ENCODE peak calls at places on chromosome 15, in eight cellular contexts. One of them, this sample, is unnamed.

GRCh38 chr15:94367726-94368535 is 136.6 kb downstream of the MCTP2 start:
- DNase-seq in GM20000: no peak
- DNase-seq in neural crest cell: no peak
- DNase-seq in AG09319: no peak
- DNase-seq in AG10803: no peak
- DNase-seq in type B pancreatic cell: no peak
- DNase-seq in PC-9: no peak
- DNase-seq in cardiac fibroblast: no peak
- DNase-seq in this sample: no peak

GRCh38 chr15:101596633-101597032 is 55.5 kb downstream of the TM2D3 start:
- DNase-seq in GM20000: no peak
- DNase-seq in neural crest cell: no peak
- DNase-seq in AG09319: no peak
- DNase-seq in AG10803: no peak
- DNase-seq in type B pancreatic cell: no peak
- DNase-seq in PC-9: no peak
- DNase-seq in cardiac fibroblast: no peak
- DNase-seq in this sample: no peak

GRCh38 chr15:58291848-58292247 is 139.9 kb upstream of the LIPC start:
- DNase-seq in GM20000: no peak
- DNase-seq in neural crest cell: no peak
- DNase-seq in AG09319: no peak
- DNase-seq in AG10803: no peak
- DNase-seq in type B pancreatic cell: no peak
- DNase-seq in PC-9: no peak
- DNase-seq in cardiac fibroblast: no peak
- DNase-seq in this sample: no peak

GRCh38 chr15:61091229-61091628 is 137.9 kb downstream of the RORA start:
- DNase-seq in GM20000: no peak
- DNase-seq in neural crest cell: no peak
- DNase-seq in AG09319: no peak
- DNase-seq in AG10803: peak
- DNase-seq in type B pancreatic cell: no peak
- DNase-seq in PC-9: no peak
- DNase-seq in cardiac fibroblast: no peak
- DNase-seq in this sample: no peak

GRCh38 chr15:65655026-65655425 is 33.3 kb downstream of the SLC24A1 start:
- DNase-seq in GM20000: no peak
- DNase-seq in neural crest cell: no peak
- DNase-seq in AG09319: no peak
- DNase-seq in AG10803: peak
- DNase-seq in type B pancreatic cell: no peak
- DNase-seq in PC-9: no peak
- DNase-seq in cardiac fibroblast: peak
- DNase-seq in this sample: peak

GRCh38 chr15:79883579-79884203 is 13.1 kb downstream of the MTHFS start:
- DNase-seq in GM20000: no peak
- DNase-seq in neural crest cell: no peak
- DNase-seq in AG09319: no peak
- DNase-seq in AG10803: no peak
- DNase-seq in type B pancreatic cell: no peak
- DNase-seq in PC-9: no peak
- DNase-seq in cardiac fibroblast: no peak
- DNase-seq in this sample: no peak

GRCh38 chr15:43511012-43511885 is 6.2 kb upstream of the MAP1A start:
- DNase-seq in GM20000: peak
- DNase-seq in neural crest cell: peak
- DNase-seq in AG09319: no peak
- DNase-seq in AG10803: no peak
- DNase-seq in type B pancreatic cell: no peak
- DNase-seq in PC-9: peak
- DNase-seq in cardiac fibroblast: no peak
- DNase-seq in this sample: peak

GRCh38 chr15:67149859-67150824 is 84.7 kb downstream of the SMAD3 start:
- DNase-seq in GM20000: peak
- DNase-seq in neural crest cell: no peak
- DNase-seq in AG09319: peak
- DNase-seq in AG10803: peak
- DNase-seq in type B pancreatic cell: no peak
- DNase-seq in PC-9: peak
- DNase-seq in cardiac fibroblast: peak
- DNase-seq in this sample: peak

GRCh38 chr15:57406040-57406772 is 29.9 kb downstream of the CGNL1 start:
- DNase-seq in GM20000: no peak
- DNase-seq in neural crest cell: no peak
- DNase-seq in AG09319: no peak
- DNase-seq in AG10803: peak
- DNase-seq in type B pancreatic cell: no peak
- DNase-seq in PC-9: no peak
- DNase-seq in cardiac fibroblast: no peak
- DNase-seq in this sample: no peak

GRCh38 chr15:51229907-51230328 is 108.5 kb downstream of the CYP19A1 start:
- DNase-seq in GM20000: peak
- DNase-seq in neural crest cell: peak
- DNase-seq in AG09319: peak
- DNase-seq in AG10803: peak
- DNase-seq in type B pancreatic cell: no peak
- DNase-seq in PC-9: no peak
- DNase-seq in cardiac fibroblast: peak
- DNase-seq in this sample: peak

GRCh38 chr15:57375827-57376694 is at the start of gene CGNL1:
- DNase-seq in GM20000: peak
- DNase-seq in neural crest cell: peak
- DNase-seq in AG09319: no peak
- DNase-seq in AG10803: no peak
- DNase-seq in type B pancreatic cell: no peak
- DNase-seq in PC-9: no peak
- DNase-seq in cardiac fibroblast: peak
- DNase-seq in this sample: peak

GRCh38 chr15:90889736-90890456 is 5.6 kb downstream of the FES start:
- DNase-seq in GM20000: no peak
- DNase-seq in neural crest cell: no peak
- DNase-seq in AG09319: no peak
- DNase-seq in AG10803: no peak
- DNase-seq in type B pancreatic cell: no peak
- DNase-seq in PC-9: no peak
- DNase-seq in cardiac fibroblast: no peak
- DNase-seq in this sample: no peak

GRCh38 chr15:85974348-85974705 is 105.3 kb upstream of the AGBL1 start:
- DNase-seq in GM20000: no peak
- DNase-seq in neural crest cell: no peak
- DNase-seq in AG09319: no peak
- DNase-seq in AG10803: no peak
- DNase-seq in type B pancreatic cell: no peak
- DNase-seq in PC-9: no peak
- DNase-seq in cardiac fibroblast: no peak
- DNase-seq in this sample: no peak

GRCh38 chr15:40511472-40512133 is 40.8 kb downstream of the CHST14 start:
- DNase-seq in GM20000: peak
- DNase-seq in neural crest cell: peak
- DNase-seq in AG09319: no peak
- DNase-seq in AG10803: peak
- DNase-seq in type B pancreatic cell: peak
- DNase-seq in PC-9: peak
- DNase-seq in cardiac fibroblast: peak
- DNase-seq in this sample: peak

GRCh38 chr15:29183071-29183831 is 86.4 kb downstream of the NSMCE3 start:
- DNase-seq in GM20000: no peak
- DNase-seq in neural crest cell: no peak
- DNase-seq in AG09319: no peak
- DNase-seq in AG10803: no peak
- DNase-seq in type B pancreatic cell: no peak
- DNase-seq in PC-9: no peak
- DNase-seq in cardiac fibroblast: no peak
- DNase-seq in this sample: no peak

GRCh38 chr15:40358492-40359353 is 704 bp downstream of the DISP2 start:
- DNase-seq in GM20000: no peak
- DNase-seq in neural crest cell: peak
- DNase-seq in AG09319: no peak
- DNase-seq in AG10803: no peak
- DNase-seq in type B pancreatic cell: no peak
- DNase-seq in PC-9: no peak
- DNase-seq in cardiac fibroblast: no peak
- DNase-seq in this sample: no peak

GRCh38 chr15:45118131-45118588 is 4.0 kb downstream of the DUOXA2 start:
- DNase-seq in GM20000: peak
- DNase-seq in neural crest cell: peak
- DNase-seq in AG09319: peak
- DNase-seq in AG10803: peak
- DNase-seq in type B pancreatic cell: peak
- DNase-seq in PC-9: peak
- DNase-seq in cardiac fibroblast: peak
- DNase-seq in this sample: peak

GRCh38 chr15:69624816-69625215 is 172.2 kb downstream of the RPLP1 start:
- DNase-seq in GM20000: no peak
- DNase-seq in neural crest cell: no peak
- DNase-seq in AG09319: no peak
- DNase-seq in AG10803: no peak
- DNase-seq in type B pancreatic cell: no peak
- DNase-seq in PC-9: no peak
- DNase-seq in cardiac fibroblast: no peak
- DNase-seq in this sample: no peak

GRCh38 chr15:36940636-36941285 is 159.6 kb downstream of the MEIS2 start:
- DNase-seq in GM20000: no peak
- DNase-seq in neural crest cell: no peak
- DNase-seq in AG09319: no peak
- DNase-seq in AG10803: no peak
- DNase-seq in type B pancreatic cell: no peak
- DNase-seq in PC-9: no peak
- DNase-seq in cardiac fibroblast: no peak
- DNase-seq in this sample: no peak

GRCh38 chr15:89825264-89825940 is 10.8 kb upstream of the ANPEP start:
- DNase-seq in GM20000: no peak
- DNase-seq in neural crest cell: no peak
- DNase-seq in AG09319: no peak
- DNase-seq in AG10803: no peak
- DNase-seq in type B pancreatic cell: no peak
- DNase-seq in PC-9: no peak
- DNase-seq in cardiac fibroblast: no peak
- DNase-seq in this sample: no peak

GRCh38 chr15:61653110-61653509 is 407.1 kb downstream of the VPS13C start:
- DNase-seq in GM20000: no peak
- DNase-seq in neural crest cell: no peak
- DNase-seq in AG09319: no peak
- DNase-seq in AG10803: no peak
- DNase-seq in type B pancreatic cell: no peak
- DNase-seq in PC-9: no peak
- DNase-seq in cardiac fibroblast: no peak
- DNase-seq in this sample: no peak

GRCh38 chr15:89136818-89137772 is 48.8 kb downstream of the ABHD2 start:
- DNase-seq in GM20000: no peak
- DNase-seq in neural crest cell: no peak
- DNase-seq in AG09319: no peak
- DNase-seq in AG10803: peak
- DNase-seq in type B pancreatic cell: no peak
- DNase-seq in PC-9: peak
- DNase-seq in cardiac fibroblast: no peak
- DNase-seq in this sample: no peak

GRCh38 chr15:91524534-91524933 is 329.0 kb upstream of the SLCO3A1 start:
- DNase-seq in GM20000: no peak
- DNase-seq in neural crest cell: no peak
- DNase-seq in AG09319: no peak
- DNase-seq in AG10803: no peak
- DNase-seq in type B pancreatic cell: no peak
- DNase-seq in PC-9: no peak
- DNase-seq in cardiac fibroblast: no peak
- DNase-seq in this sample: no peak

GRCh38 chr15:73985101-73985873 is 6.8 kb downstream of the STOML1 start:
- DNase-seq in GM20000: no peak
- DNase-seq in neural crest cell: no peak
- DNase-seq in AG09319: no peak
- DNase-seq in AG10803: peak
- DNase-seq in type B pancreatic cell: no peak
- DNase-seq in PC-9: no peak
- DNase-seq in cardiac fibroblast: no peak
- DNase-seq in this sample: no peak

DNA sequence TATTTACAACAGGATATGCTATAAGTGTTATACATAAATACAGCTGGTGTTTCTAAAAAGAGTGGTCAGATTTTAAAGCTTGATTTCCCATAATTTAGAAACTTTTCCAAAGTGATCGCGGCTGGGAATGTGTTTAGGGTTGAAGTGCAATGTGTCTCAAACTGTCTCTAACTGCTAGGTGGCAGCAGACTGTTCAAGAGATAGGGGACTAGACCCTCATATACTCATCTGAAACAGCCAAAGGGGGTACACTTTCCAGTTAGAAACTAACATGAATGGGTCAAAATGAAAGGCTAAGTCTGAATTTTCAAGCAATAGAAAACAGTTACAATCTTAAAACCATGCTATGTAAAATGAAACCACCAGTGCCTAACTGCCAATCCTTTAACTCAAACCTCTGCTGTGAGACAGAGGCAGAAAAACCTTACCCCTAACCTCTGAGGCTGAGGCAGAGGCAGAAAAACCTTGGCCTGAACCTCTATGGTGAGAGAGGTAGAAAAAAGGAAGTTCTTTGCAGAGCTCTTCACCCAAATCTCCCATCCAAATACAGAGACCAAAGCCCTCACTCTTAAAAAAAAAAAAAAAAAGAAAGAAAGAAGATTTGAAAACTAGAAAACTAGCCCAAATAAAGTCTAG is 595.9 kb downstream of the NTRK3 start:
- DNase-seq in GM20000: no peak
- DNase-seq in neural crest cell: no peak
- DNase-seq in AG09319: no peak
- DNase-seq in AG10803: no peak
- DNase-seq in type B pancreatic cell: no peak
- DNase-seq in PC-9: no peak
- DNase-seq in cardiac fibroblast: no peak
- DNase-seq in this sample: no peak
- TF ChIP-seq CTCF in GM20000: no peak
- TF ChIP-seq CTCF in neural crest cell: no peak
- TF ChIP-seq CTCF in AG09319: peak
- TF ChIP-seq CTCF in AG10803: no peak
- TF ChIP-seq CTCF in type B pancreatic cell: no peak
- TF ChIP-seq CTCF in PC-9: no peak
- TF ChIP-seq CTCF in cardiac fibroblast: no peak
- TF ChIP-seq CTCF in this sample: no peak

GRCh38 chr15:27897481-27897880 is 201.6 kb downstream of the OCA2 start:
- DNase-seq in GM20000: no peak
- DNase-seq in neural crest cell: no peak
- DNase-seq in AG09319: no peak
- DNase-seq in AG10803: no peak
- DNase-seq in type B pancreatic cell: no peak
- DNase-seq in PC-9: no peak
- DNase-seq in cardiac fibroblast: no peak
- DNase-seq in this sample: no peak
- TF ChIP-seq CTCF in GM20000: no peak
- TF ChIP-seq CTCF in neural crest cell: no peak
- TF ChIP-seq CTCF in AG09319: no peak
- TF ChIP-seq CTCF in AG10803: peak
- TF ChIP-seq CTCF in type B pancreatic cell: no peak
- TF ChIP-seq CTCF in PC-9: no peak
- TF ChIP-seq CTCF in cardiac fibroblast: no peak
- TF ChIP-seq CTCF in this sample: no peak

GRCh38 chr15:71103102-71103676 is 12.1 kb upstream of the THSD4 start:
- DNase-seq in GM20000: no peak
- DNase-seq in neural crest cell: peak
- DNase-seq in AG09319: no peak
- DNase-seq in AG10803: peak
- DNase-seq in type B pancreatic cell: no peak
- DNase-seq in PC-9: no peak
- DNase-seq in cardiac fibroblast: peak
- DNase-seq in this sample: peak
- TF ChIP-seq CTCF in GM20000: peak
- TF ChIP-seq CTCF in neural crest cell: peak
- TF ChIP-seq CTCF in AG09319: peak
- TF ChIP-seq CTCF in AG10803: peak
- TF ChIP-seq CTCF in type B pancreatic cell: peak
- TF ChIP-seq CTCF in PC-9: peak
- TF ChIP-seq CTCF in cardiac fibroblast: peak
- TF ChIP-seq CTCF in this sample: peak

GRCh38 chr15:78714890-78715289 is 73.9 kb upstream of the CHRNB4 start:
- DNase-seq in GM20000: no peak
- DNase-seq in neural crest cell: no peak
- DNase-seq in AG09319: no peak
- DNase-seq in AG10803: no peak
- DNase-seq in type B pancreatic cell: no peak
- DNase-seq in PC-9: peak
- DNase-seq in cardiac fibroblast: no peak
- DNase-seq in this sample: peak
- TF ChIP-seq CTCF in GM20000: no peak
- TF ChIP-seq CTCF in neural crest cell: no peak
- TF ChIP-seq CTCF in AG09319: no peak
- TF ChIP-seq CTCF in AG10803: no peak
- TF ChIP-seq CTCF in type B pancreatic cell: no peak
- TF ChIP-seq CTCF in PC-9: no peak
- TF ChIP-seq CTCF in cardiac fibroblast: peak
- TF ChIP-seq CTCF in this sample: no peak

This sample was measured in fibroblast of pulmonary artery.